ENCODE peak calls at places on chromosomes 7 and 10, in nine cellular contexts. A is breast epithelium, H is HCT116, G is endothelial cell of umbilical vein, T is A549, P is IMR-90, I is lower leg skin, D is body of pancreas, M is adrenal gland. B is an unnamed sample.
A peak's percentile ranks its signal among the peaks of the same experiment; 100 is the strongest.

GRCh38 chr10:1569208-1569607 is 168.1 kb downstream of the ADARB2 start:
- DNase-seq in G (no peak), P (no peak), I (no peak), A (no peak), T (no peak), D (no peak), M (no peak), H (no peak), B (no peak)

GRCh38 chr7:57165285-57165899 is 33.2 kb upstream of the ZNF479 start:
- DNase-seq in A (no peak), H (no peak), G (no peak), D (no peak), T (no peak), M (no peak), P (no peak), I (no peak), B (no peak)

GRCh38 chr10:89553064-89553734 is 17.8 kb upstream of the SLC16A12 start:
- DNase-seq in H (peak; percentile 82), I (no peak), P (peak; percentile 97), M (no peak), G (peak; percentile 93), T (peak; percentile 41), A (no peak), D (no peak), B (peak; percentile 49)

GRCh38 chr7:134547738-134548054 is 1.2 kb upstream of the AKR1B15 start:
- DNase-seq in I (no peak), A (peak; percentile 63), T (peak; percentile 97), D (peak; percentile 86), P (peak; percentile 74), M (peak; percentile 85), H (no peak), G (no peak), B (peak; percentile 62)

GRCh38 chr7:136128050-136128449 is 150.9 kb upstream of the MTPN start:
- DNase-seq in M (no peak), I (no peak), A (no peak), P (no peak), T (no peak), G (no peak), H (no peak), D (no peak), B (no peak)

GRCh38 chr10:62075912-62076311 is 174.4 kb downstream of the ARID5B start:
- DNase-seq in G (no peak), D (no peak), H (no peak), A (no peak), P (no peak), I (no peak), T (no peak), M (no peak), B (no peak)

GRCh38 chr10:128498746-128499145 is 372.5 kb upstream of the MKI67 start:
- DNase-seq in D (no peak), P (no peak), A (no peak), T (no peak), G (no peak), H (no peak), M (no peak), I (no peak), B (no peak)

GRCh38 chr7:78127009-78127408 is 328.4 kb downstream of the PHTF2 start:
- DNase-seq in A (no peak), D (no peak), I (no peak), T (no peak), P (no peak), H (no peak), M (no peak), G (no peak), B (no peak)

GRCh38 chr10:85646312-85646711 is 720.3 kb downstream of the GRID1 start:
- DNase-seq in M (no peak), I (no peak), P (no peak), D (no peak), T (no peak), G (peak; percentile 11), H (no peak), A (no peak), B (peak; percentile 72)

GRCh38 chr7:151601521-151602305 is 82.0 kb upstream of the RHEB start:
- DNase-seq in G (no peak), M (no peak), P (no peak), T (no peak), I (no peak), A (no peak), D (no peak), H (no peak), B (no peak)

GRCh38 chr10:131736321-131736980 is 164.4 kb upstream of the PPP2R2D start:
- DNase-seq in G (no peak), P (no peak), M (no peak), T (no peak), H (no peak), I (peak; percentile 80), A (no peak), D (no peak), B (no peak)

GRCh38 chr10:71772832-71773220 is 494 bp downstream of the VSIR start:
- DNase-seq in G (no peak), M (no peak), T (no peak), D (no peak), A (no peak), I (no peak), P (no peak), H (no peak), B (no peak)

GRCh38 chr7:128408709-128409434 is 910 bp downstream of the IMPDH1 start:
- DNase-seq in H (no peak), A (no peak), P (peak; percentile 31), D (no peak), T (no peak), I (peak; percentile 88), G (no peak), M (no peak), B (peak; percentile 34)

GRCh38 chr10:17751781-17752445 is at the start of gene TMEM236:
- DNase-seq in M (no peak), P (no peak), D (no peak), A (no peak), T (no peak), I (no peak), H (no peak), G (no peak), B (no peak)
- TF ChIP-seq POLR2A in M (no peak), P (no peak), D (no peak), A (no peak), T (no peak), I (no peak), H (no peak), G (no peak), B (no peak)

GRCh38 chr10:24720096-24720495 is 3.6 kb downstream of the ARHGAP21 start:
- DNase-seq in M (no peak), P (no peak), G (no peak), T (no peak), I (no peak), A (no peak), D (no peak), H (no peak), B (no peak)

GRCh38 chr10:24722131-24722675 is 1.5 kb downstream of the ARHGAP21 start:
- DNase-seq in H (no peak), I (no peak), D (no peak), M (no peak), P (peak; percentile 18), T (peak; percentile 23), G (peak; percentile 44), A (no peak), B (no peak)

GRCh38 chr10:24723386-24723787 is 300 bp downstream of the ARHGAP21 start:
- DNase-seq in I (no peak), T (peak; percentile 21), M (peak; percentile 52), P (peak; percentile 36), G (no peak), H (no peak), A (no peak), D (no peak), B (no peak)

GRCh38 chr10:24722676-24723385 is 856 bp downstream of the ARHGAP21 start:
- DNase-seq in D (peak; percentile 70), T (peak; percentile 61), H (no peak), G (peak; percentile 59), A (no peak), M (peak; percentile 58), I (peak; percentile 89), P (peak; percentile 40), B (no peak)

DNA sequence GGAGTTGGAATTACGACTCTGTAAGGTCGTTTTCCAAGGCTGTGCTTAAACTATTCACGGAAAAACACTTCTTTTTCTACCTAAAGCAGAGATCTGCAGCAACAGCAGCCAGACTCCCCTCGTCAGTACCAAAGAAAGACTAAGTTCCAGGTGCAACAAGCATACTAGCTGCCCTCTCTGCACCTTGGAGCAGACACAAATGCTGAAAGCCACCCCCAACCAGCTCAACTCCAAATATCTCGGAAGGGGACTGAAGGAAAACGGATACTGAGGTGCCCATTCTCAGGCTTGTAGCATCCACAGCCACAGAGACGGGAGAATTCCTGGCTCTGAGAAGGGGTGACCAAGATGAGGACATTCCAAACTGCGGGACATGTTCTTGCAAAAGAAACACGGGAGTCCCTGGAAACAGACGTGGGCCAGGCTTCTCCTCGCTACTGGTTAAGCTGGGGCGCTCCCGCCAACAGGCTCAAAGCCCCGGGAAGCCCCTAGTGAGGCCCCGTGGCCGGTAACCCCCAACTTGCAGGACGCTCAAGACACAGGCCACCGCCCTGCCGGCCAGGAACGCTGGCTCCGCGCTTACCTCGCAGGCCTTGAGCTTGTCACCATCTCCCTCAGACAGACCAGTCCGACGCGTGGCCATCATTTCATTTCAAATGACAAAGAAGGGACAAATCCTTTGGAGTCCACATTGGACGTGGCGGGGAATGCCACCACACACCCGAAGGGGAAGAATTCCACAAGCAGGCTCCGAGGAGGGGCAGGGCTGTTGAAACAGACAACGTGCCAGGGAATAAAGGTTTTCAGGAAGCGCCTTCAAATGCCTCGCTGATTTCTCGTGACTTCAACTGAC is 2.2 kb downstream of the ARHGAP21 start:
- DNase-seq in G (peak; percentile 55), A (peak; percentile 54), M (peak; percentile 49), P (peak; percentile 12), I (peak; percentile 88), T (peak; percentile 20), H (no peak), D (peak; percentile 52), B (no peak)
- TF ChIP-seq POLR2A in G (no peak), A (no peak), M (no peak), P (no peak), I (no peak), T (no peak), H (no peak), D (no peak), B (no peak)

GRCh38 chr7:114085592-114086490 is 167.0 kb upstream of the PPP1R3A start:
- DNase-seq in T (peak; percentile 25), G (peak; percentile 65), I (peak; percentile 95), P (peak; percentile 61), H (peak; percentile 64), D (peak; percentile 94), A (peak; percentile 54), M (peak; percentile 78), B (no peak)
- TF ChIP-seq POLR2A in T (no peak), G (no peak), I (no peak), P (no peak), H (no peak), D (peak; percentile 93), A (peak; percentile 12), M (peak; percentile 70), B (peak; percentile 27)

DNA sequence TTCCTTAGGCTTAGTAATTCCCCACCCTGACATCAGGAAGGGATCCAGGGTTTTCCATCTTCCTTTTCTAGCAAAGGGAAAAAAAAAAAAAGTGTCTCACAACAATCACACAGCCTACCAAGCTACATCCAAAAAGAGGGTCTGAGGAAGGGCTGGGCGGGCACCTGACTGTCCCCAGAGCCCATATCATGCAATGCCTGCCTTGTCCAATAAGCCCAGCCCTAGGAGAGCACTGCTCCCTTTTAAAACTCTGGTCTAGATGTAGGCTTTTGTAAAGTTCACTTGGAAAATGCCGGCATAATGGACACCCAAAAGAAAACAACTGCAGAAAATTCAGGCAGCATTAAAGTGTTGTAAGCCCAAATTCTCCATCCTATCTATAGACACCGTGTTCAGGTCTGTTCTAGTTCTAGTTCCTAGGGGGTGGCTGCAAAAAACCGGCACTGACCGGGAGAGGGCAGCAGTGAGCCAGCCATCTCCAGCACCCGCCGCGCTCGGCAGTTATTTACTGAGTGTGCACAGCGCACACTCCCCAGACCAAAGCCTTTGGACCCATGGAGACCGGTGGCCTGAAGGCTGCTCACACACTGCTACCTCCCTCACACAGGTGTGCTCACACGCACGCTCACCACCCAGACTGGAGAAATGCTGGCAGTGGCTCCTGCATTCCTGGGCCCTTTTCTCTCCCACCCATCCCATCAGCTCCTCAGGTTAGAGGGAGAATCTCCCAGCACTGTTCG is 48.7 kb downstream of the PODXL start:
- DNase-seq in I (peak; percentile 97), H (peak; percentile 44), D (peak; percentile 92), M (peak; percentile 88), T (peak; percentile 62), A (peak; percentile 89), G (peak; percentile 76), P (peak; percentile 60), B (no peak)
- TF ChIP-seq POLR2A in I (no peak), H (no peak), D (no peak), M (no peak), T (no peak), A (no peak), G (no peak), P (no peak), B (no peak)

B was measured in H54.